ENCODE peak calls at places on chromosomes 5 and 9, in six cellular contexts. Q, F, V, K, P and R are unnamed samples. For H3K27me3, the result is how much of the 10 kb centered on the place peaks cover.

GRCh38 chr9:131651160-131651559 is 88.7 kb downstream of the RAPGEF1 start:
- DNase-seq in V (no peak), P (no peak), F (no peak), Q (no peak), K (no peak), R (no peak)

GRCh38 chr5:116418016-116418415 is 156.6 kb downstream of the SEMA6A start:
- DNase-seq in V (no peak), P (no peak), F (no peak), K (no peak), Q (no peak), R (no peak)

GRCh38 chr5:83589786-83590185 is 118.2 kb downstream of the VCAN start:
- DNase-seq in K (no peak), F (no peak), V (no peak), P (no peak), Q (no peak), R (no peak)

GRCh38 chr5:148336704-148337435 is 1.5 kb downstream of the SPINK9 start:
- DNase-seq in K (no peak), F (no peak), V (no peak), Q (no peak), P (no peak), R (no peak)

GRCh38 chr9:98865284-98865683 is 57.8 kb downstream of the GALNT12 start:
- DNase-seq in F (no peak), P (no peak), V (no peak), Q (no peak), K (no peak), R (no peak)

GRCh38 chr9:72442212-72442607 is 77.2 kb upstream of the ZFAND5 start:
- DNase-seq in F (no peak), V (no peak), Q (no peak), K (no peak), P (no peak), R (no peak)

GRCh38 chr9:131264231-131264630 is 12.1 kb downstream of the FAM78A start:
- DNase-seq in V (no peak), F (no peak), Q (no peak), P (no peak), K (peak), R (no peak)

GRCh38 chr5:74848553-74849025 is 17.6 kb downstream of the FAM169A start:
- DNase-seq in K (no peak), Q (no peak), F (no peak), V (no peak), P (peak), R (no peak)

GRCh38 chr9:123338710-123339665 is 17.0 kb upstream of the CRB2 start:
- DNase-seq in Q (peak), P (no peak), K (no peak), F (no peak), V (peak), R (peak)

GRCh38 chr5:68028131-68028727 is 187.3 kb upstream of the PIK3R1 start:
- DNase-seq in F (no peak), K (no peak), V (no peak), P (no peak), Q (no peak), R (no peak)

GRCh38 chr9:91162784-91163440 is 198.8 kb downstream of the AUH start:
- DNase-seq in P (no peak), Q (peak), V (peak), F (no peak), K (no peak), R (peak)

GRCh38 chr9:122468735-122469134 is 9.0 kb downstream of the OR1J1 start:
- DNase-seq in K (no peak), F (no peak), P (no peak), V (no peak), Q (no peak), R (no peak)

GRCh38 chr5:69468631-69469030 is 24.0 kb upstream of the OCLN start:
- DNase-seq in K (no peak), P (no peak), V (no peak), F (no peak), Q (no peak), R (no peak)

GRCh38 chr9:38227656-38228055 is 158.6 kb upstream of the SHB start:
- DNase-seq in Q (no peak), P (peak), F (no peak), V (peak), K (no peak), R (no peak)

GRCh38 chr5:68424799-68425537 is 209.4 kb downstream of the PIK3R1 start:
- DNase-seq in Q (no peak), F (no peak), V (no peak), P (no peak), K (no peak), R (no peak)

GRCh38 chr5:157913575-157913974 is 54.6 kb upstream of the CLINT1 start:
- DNase-seq in P (peak), V (no peak), Q (no peak), F (no peak), K (no peak), R (no peak)

GRCh38 chr5:151173711-151174611 is 16.4 kb upstream of the ANXA6 start:
- DNase-seq in K (no peak), V (no peak), Q (no peak), P (no peak), F (no peak), R (no peak)

GRCh38 chr9:99193466-99193821 is 28.3 kb downstream of the ALG2 start:
- DNase-seq in P (no peak), K (no peak), F (no peak), V (no peak), Q (no peak), R (no peak)

GRCh38 chr9:108476574-108476973 is 379.2 kb downstream of the ACTL7B start:
- DNase-seq in Q (no peak), V (no peak), F (no peak), P (no peak), K (no peak), R (no peak)

GRCh38 chr9:90326219-90326618 is 316.4 kb downstream of the DIRAS2 start:
- DNase-seq in Q (no peak), K (no peak), V (no peak), F (no peak), P (no peak), R (no peak)

GRCh38 chr5:39076757-39077475 is 2.7 kb upstream of the RICTOR start:
- DNase-seq in F (no peak), P (no peak), Q (no peak), V (no peak), K (no peak), R (no peak)

GRCh38 chr9:112103405-112103804 is 71.7 kb downstream of the SUSD1 start:
- DNase-seq in Q (no peak), V (no peak), P (no peak), F (no peak), K (no peak), R (no peak)

GRCh38 chr5:180069589-180070247 is 1.8 kb downstream of the RNF130 start:
- DNase-seq in P (peak), K (no peak), Q (no peak), V (no peak), F (no peak), R (peak)

GRCh38 chr9:131739192-131739961 is 499 bp downstream of the RAPGEF1 start:
- DNase-seq in P (peak), V (peak), K (peak), Q (no peak), F (peak), R (peak)

GRCh38 chr9:3931996-3932906 is 367.6 kb downstream of the GLIS3 start:
- DNase-seq in P (no peak), K (no peak), V (no peak), F (no peak), Q (no peak), R (no peak)

GRCh38 chr5:479566-480319 is 36.8 kb downstream of the EXOC3 start:
- DNase-seq in Q (no peak), F (no peak), K (no peak), P (no peak), V (no peak), R (no peak)

GRCh38 chr5:16866220-16866619 is 69.9 kb downstream of the MYO10 start:
- DNase-seq in Q (no peak), P (no peak), F (no peak), K (no peak), V (no peak), R (no peak)

GRCh38 chr5:19855453-19855852 is 132.5 kb downstream of the CDH18 start:
- DNase-seq in V (no peak), P (no peak), F (no peak), K (no peak), Q (no peak), R (no peak)

GRCh38 chr9:127204771-127205470 is 59.7 kb upstream of the GARNL3 start:
- DNase-seq in V (no peak), Q (no peak), F (no peak), P (no peak), K (peak), R (no peak)

GRCh38 chr5:124645396-124645795 is 101.0 kb downstream of the ZNF608 start:
- DNase-seq in K (no peak), P (no peak), F (no peak), V (no peak), Q (no peak), R (no peak)

GRCh38 chr9:86655147-86655546 is 292.2 kb downstream of the GAS1 start:
- DNase-seq in V (no peak), P (no peak), F (no peak), K (no peak), Q (no peak), R (no peak)
- TF ChIP-seq CTCF in V (no peak), P (no peak), F (no peak), K (no peak), Q (no peak), R (no peak)

GRCh38 chr5:171610686-171611085 is 174.9 kb upstream of the SMIM23 start:
- DNase-seq in P (no peak), K (no peak), F (no peak), Q (no peak), V (no peak), R (no peak)
- H3K27me3 ChIP-seq in P (under half), K (under half), F (under half), Q (under half), V (under half), R (under half)

DNA sequence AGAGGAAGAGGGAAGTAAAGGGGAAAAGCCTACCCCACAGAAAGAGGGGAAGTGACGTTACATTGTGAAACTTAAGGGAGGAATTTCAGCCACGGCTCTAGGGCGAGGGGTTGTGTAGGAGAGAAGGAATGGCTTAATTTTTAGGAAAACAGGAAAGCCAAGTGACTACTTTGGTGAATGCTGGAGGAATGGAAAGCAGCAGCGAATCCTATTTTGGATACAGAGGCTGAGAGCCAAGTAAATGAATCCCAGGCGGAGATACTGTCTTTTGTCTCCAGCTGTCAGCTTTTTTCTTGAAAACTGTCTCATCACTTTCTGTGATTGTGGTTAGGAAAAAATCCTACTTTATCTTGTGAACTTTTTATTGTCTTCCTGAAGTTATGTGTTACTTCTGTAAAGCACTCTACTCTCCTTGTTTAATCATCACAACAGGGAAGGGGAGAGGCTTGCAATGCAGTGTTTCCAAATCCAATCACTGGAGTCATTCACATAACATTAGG is 188.4 kb downstream of the TSSK1B start:
- DNase-seq in V (no peak), F (no peak), K (no peak), P (no peak), Q (no peak), R (no peak)
- H3K27ac ChIP-seq in V (peak), F (peak), K (peak), P (no peak), Q (no peak), R (peak)

GRCh38 chr5:146395233-146395632 is 51.9 kb upstream of the TCERG1 start:
- DNase-seq in K (no peak), F (no peak), V (no peak), Q (no peak), P (peak), R (no peak)
- TF ChIP-seq CTCF in K (no peak), F (no peak), V (no peak), Q (no peak), P (no peak), R (no peak)

DNA sequence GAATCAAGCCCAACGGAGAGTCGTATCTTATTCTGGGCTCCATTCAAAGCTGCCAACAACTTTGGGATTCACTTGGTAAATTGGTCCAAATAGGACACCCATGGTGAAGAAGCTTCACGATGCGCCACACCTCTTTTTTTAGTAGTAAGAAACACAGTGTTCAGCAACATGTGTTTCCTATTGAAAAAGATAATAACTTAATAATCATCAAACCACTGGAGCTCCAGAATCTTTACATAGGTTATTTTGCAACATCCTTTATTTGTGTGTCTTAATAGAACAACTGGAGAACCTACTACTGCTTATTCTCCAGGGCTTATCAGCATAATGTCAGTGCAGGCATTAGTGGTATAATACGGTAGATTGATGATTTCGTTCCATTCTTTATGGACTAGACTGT is 63.3 kb upstream of the DAPK1 start:
- DNase-seq in P (no peak), V (no peak), Q (no peak), K (no peak), F (no peak), R (no peak)
- H3K27me3 ChIP-seq in P (under half), V (under half), Q (under half), K (under half), F (under half), R (under half)

GRCh38 chr5:135843571-135844337 is 9.3 kb downstream of the SLC25A48 start:
- DNase-seq in P (no peak), Q (no peak), V (no peak), K (no peak), F (no peak), R (no peak)
- H3K27ac ChIP-seq in P (no peak), Q (no peak), V (no peak), K (no peak), F (no peak), R (no peak)

GRCh38 chr9:84300271-84300670 is 40.3 kb downstream of the SLC28A3 start:
- DNase-seq in K (no peak), P (no peak), Q (no peak), F (no peak), V (no peak), R (no peak)

GRCh38 chr9:84293001-84293798 is 47.4 kb downstream of the SLC28A3 start:
- DNase-seq in F (no peak), Q (no peak), V (no peak), P (no peak), K (no peak), R (no peak)

GRCh38 chr9:84296146-84296843 is 44.3 kb downstream of the SLC28A3 start:
- DNase-seq in Q (peak), P (no peak), F (no peak), K (no peak), V (no peak), R (no peak)

GRCh38 chr9:84297162-84297821 is 43.3 kb downstream of the SLC28A3 start:
- DNase-seq in F (no peak), Q (no peak), V (no peak), P (no peak), K (no peak), R (no peak)

DNA sequence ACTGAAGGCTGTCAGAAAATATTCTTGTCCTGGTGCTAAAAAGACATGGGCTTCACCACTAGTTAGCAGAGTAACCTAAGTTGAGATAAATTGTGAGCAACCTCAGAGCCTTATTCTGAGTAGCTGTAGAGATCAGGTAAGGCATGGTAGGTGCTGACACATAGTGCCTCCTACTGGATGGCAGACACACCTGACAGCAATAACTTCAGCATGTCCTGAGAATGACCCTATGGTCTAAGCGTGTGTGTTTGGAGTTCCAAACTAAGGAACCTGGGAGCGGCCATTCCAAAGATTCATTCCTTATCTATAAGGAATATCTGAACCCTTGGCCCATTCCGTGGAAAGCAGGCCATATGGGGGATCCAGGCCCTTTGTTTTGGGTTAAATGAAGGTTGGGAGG is 46.0 kb downstream of the SLC28A3 start:
- DNase-seq in P (peak), Q (no peak), V (no peak), K (no peak), F (no peak), R (no peak)
- TF ChIP-seq CTCF in P (peak), Q (no peak), V (no peak), K (no peak), F (no peak), R (no peak)

DNA sequence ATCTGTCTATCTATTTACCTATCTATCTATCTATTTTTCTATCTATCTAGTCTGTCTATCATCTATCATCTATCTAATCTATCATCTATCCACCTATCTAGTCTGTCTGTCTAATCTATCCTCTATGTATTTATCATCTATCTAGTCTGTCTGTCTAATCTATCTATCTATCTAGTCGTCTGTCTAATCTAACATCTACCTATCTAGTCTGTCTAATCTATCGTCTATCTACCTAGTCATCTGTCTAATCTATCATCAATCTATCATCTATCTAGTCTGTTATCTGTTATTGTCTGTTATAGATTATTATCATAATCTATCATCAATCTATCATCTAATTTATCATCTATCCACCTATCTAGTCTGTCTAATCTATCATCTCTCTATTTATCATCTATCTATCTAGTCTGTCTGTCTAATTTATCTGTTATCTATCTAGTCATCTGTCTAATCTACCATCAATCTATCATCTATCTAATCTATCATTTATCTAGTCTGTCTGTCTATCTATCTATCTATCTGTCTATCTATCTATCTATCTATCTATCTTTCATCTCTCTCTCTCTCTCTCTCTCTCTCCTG is 80.2 kb upstream of the ZNF618 start:
- DNase-seq in K (no peak), F (no peak), Q (no peak), V (no peak), P (no peak), R (no peak)
- H3K27me3 ChIP-seq in K (under half), F (under half), Q (under half), V (under half), P (under half), R (under half)

GRCh38 chr9:107258919-107259318 is 24.2 kb upstream of the RAD23B start:
- DNase-seq in K (no peak), F (no peak), Q (no peak), P (no peak), V (no peak), R (no peak)
- H3K27ac ChIP-seq in K (no peak), F (no peak), Q (no peak), P (no peak), V (no peak), R (no peak)

DNA sequence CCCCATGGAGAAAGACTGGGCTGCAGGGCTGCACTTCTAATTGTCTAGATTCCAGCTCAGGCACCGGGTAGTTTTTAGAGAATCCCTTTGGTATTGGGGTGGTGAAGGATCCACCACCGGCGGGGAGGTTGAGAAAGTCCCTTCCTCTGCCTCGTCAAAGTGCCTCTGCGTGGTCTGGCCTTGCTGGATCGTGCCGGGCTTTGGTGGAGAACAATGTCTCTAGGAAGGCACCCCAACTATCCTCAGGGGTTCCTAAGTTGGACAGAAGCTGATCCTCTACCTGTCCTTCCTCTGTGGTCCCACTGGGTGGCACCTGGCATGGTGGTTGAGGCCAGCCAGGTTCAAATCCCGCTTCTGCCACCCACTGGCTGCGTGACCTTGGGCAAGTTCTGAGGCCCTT is 7.3 kb upstream of the AMBP start:
- DNase-seq in P (no peak), K (no peak), V (no peak), F (no peak), Q (no peak), R (no peak)
- TF ChIP-seq CTCF in P (no peak), K (no peak), V (no peak), F (no peak), Q (no peak), R (no peak)